ENCODE peak calls at places on chromosome 2, in four cellular contexts. One of them, this sample, is unnamed.

GRCh38 chr2:39160982-39161381 is 40.1 kb upstream of the SOS1 start:
- DNase-seq in right lobe of liver: no peak
- DNase-seq in right atrium auricular region: no peak
- DNase-seq in HFF-Myc: no peak
- DNase-seq in this sample: no peak

GRCh38 chr2:75100011-75100680 is 99.2 kb downstream of the TACR1 start:
- DNase-seq in right lobe of liver: no peak
- DNase-seq in right atrium auricular region: no peak
- DNase-seq in HFF-Myc: no peak
- DNase-seq in this sample: peak

GRCh38 chr2:29920631-29921559 is 491 bp downstream of the ALK start:
- DNase-seq in right lobe of liver: no peak
- DNase-seq in right atrium auricular region: no peak
- DNase-seq in HFF-Myc: no peak
- DNase-seq in this sample: no peak

GRCh38 chr2:234178309-234179030 is 128.0 kb downstream of the SPP2 start:
- DNase-seq in right lobe of liver: no peak
- DNase-seq in right atrium auricular region: no peak
- DNase-seq in HFF-Myc: no peak
- DNase-seq in this sample: peak

GRCh38 chr2:109545828-109546713 is 67.7 kb downstream of the SEPTIN10 start:
- DNase-seq in right lobe of liver: peak
- DNase-seq in right atrium auricular region: peak
- DNase-seq in HFF-Myc: peak
- DNase-seq in this sample: peak

GRCh38 chr2:41720702-41721344 is 327.0 kb upstream of the PKDCC start:
- DNase-seq in right lobe of liver: no peak
- DNase-seq in right atrium auricular region: no peak
- DNase-seq in HFF-Myc: no peak
- DNase-seq in this sample: peak

GRCh38 chr2:64018715-64019082 is 529 bp downstream of the VPS54 start:
- DNase-seq in right lobe of liver: peak
- DNase-seq in right atrium auricular region: no peak
- DNase-seq in HFF-Myc: no peak
- DNase-seq in this sample: peak

GRCh38 chr2:8479298-8479697 is 202.6 kb upstream of the ID2 start:
- DNase-seq in right lobe of liver: peak
- DNase-seq in right atrium auricular region: no peak
- DNase-seq in HFF-Myc: no peak
- DNase-seq in this sample: peak

GRCh38 chr2:190882831-190883582 is 2.4 kb downstream of the GLS start:
- DNase-seq in right lobe of liver: no peak
- DNase-seq in right atrium auricular region: no peak
- DNase-seq in HFF-Myc: no peak
- DNase-seq in this sample: no peak

GRCh38 chr2:176126929-176127768 is 2.4 kb upstream of the HOXD8 start:
- DNase-seq in right lobe of liver: peak
- DNase-seq in right atrium auricular region: peak
- DNase-seq in HFF-Myc: peak
- DNase-seq in this sample: peak

GRCh38 chr2:28821295-28821958 is 10.8 kb downstream of the SPDYA start:
- DNase-seq in right lobe of liver: peak
- DNase-seq in right atrium auricular region: no peak
- DNase-seq in HFF-Myc: peak
- DNase-seq in this sample: peak

GRCh38 chr2:41414486-41415230 is 633.2 kb upstream of the PKDCC start:
- DNase-seq in right lobe of liver: no peak
- DNase-seq in right atrium auricular region: no peak
- DNase-seq in HFF-Myc: peak
- DNase-seq in this sample: peak

GRCh38 chr2:69692424-69692823 is 48.9 kb upstream of the AAK1 start:
- DNase-seq in right lobe of liver: no peak
- DNase-seq in right atrium auricular region: no peak
- DNase-seq in HFF-Myc: no peak
- DNase-seq in this sample: peak

GRCh38 chr2:235345745-235346144 is 148.1 kb upstream of the AGAP1 start:
- DNase-seq in right lobe of liver: no peak
- DNase-seq in right atrium auricular region: no peak
- DNase-seq in HFF-Myc: no peak
- DNase-seq in this sample: no peak

GRCh38 chr2:121360566-121361300 is 75.7 kb upstream of the TFCP2L1 start:
- DNase-seq in right lobe of liver: no peak
- DNase-seq in right atrium auricular region: no peak
- DNase-seq in HFF-Myc: peak
- DNase-seq in this sample: peak

GRCh38 chr2:85712849-85713612 is 18.9 kb downstream of the GNLY start:
- DNase-seq in right lobe of liver: peak
- DNase-seq in right atrium auricular region: peak
- DNase-seq in HFF-Myc: no peak
- DNase-seq in this sample: peak

GRCh38 chr2:160141944-160142343 is 58.1 kb downstream of the ITGB6 start:
- DNase-seq in right lobe of liver: no peak
- DNase-seq in right atrium auricular region: no peak
- DNase-seq in HFF-Myc: no peak
- DNase-seq in this sample: peak

GRCh38 chr2:189347540-189347939 is 93.7 kb upstream of the WDR75 start:
- DNase-seq in right lobe of liver: peak
- DNase-seq in right atrium auricular region: peak
- DNase-seq in HFF-Myc: peak
- DNase-seq in this sample: peak

GRCh38 chr2:201452856-201453643 is 1.5 kb downstream of the STRADB start:
- DNase-seq in right lobe of liver: no peak
- DNase-seq in right atrium auricular region: no peak
- DNase-seq in HFF-Myc: no peak
- DNase-seq in this sample: no peak

GRCh38 chr2:201452058-201452736 is 657 bp downstream of the STRADB start:
- DNase-seq in right lobe of liver: no peak
- DNase-seq in right atrium auricular region: no peak
- DNase-seq in HFF-Myc: no peak
- DNase-seq in this sample: no peak

GRCh38 chr2:201450910-201451329 is 338 bp downstream of the TRAK2 start:
- DNase-seq in right lobe of liver: no peak
- DNase-seq in right atrium auricular region: no peak
- DNase-seq in HFF-Myc: no peak
- DNase-seq in this sample: peak

GRCh38 chr2:201448701-201449100 is 2.6 kb downstream of the TRAK2 start:
- DNase-seq in right lobe of liver: no peak
- DNase-seq in right atrium auricular region: no peak
- DNase-seq in HFF-Myc: no peak
- DNase-seq in this sample: no peak

DNA sequence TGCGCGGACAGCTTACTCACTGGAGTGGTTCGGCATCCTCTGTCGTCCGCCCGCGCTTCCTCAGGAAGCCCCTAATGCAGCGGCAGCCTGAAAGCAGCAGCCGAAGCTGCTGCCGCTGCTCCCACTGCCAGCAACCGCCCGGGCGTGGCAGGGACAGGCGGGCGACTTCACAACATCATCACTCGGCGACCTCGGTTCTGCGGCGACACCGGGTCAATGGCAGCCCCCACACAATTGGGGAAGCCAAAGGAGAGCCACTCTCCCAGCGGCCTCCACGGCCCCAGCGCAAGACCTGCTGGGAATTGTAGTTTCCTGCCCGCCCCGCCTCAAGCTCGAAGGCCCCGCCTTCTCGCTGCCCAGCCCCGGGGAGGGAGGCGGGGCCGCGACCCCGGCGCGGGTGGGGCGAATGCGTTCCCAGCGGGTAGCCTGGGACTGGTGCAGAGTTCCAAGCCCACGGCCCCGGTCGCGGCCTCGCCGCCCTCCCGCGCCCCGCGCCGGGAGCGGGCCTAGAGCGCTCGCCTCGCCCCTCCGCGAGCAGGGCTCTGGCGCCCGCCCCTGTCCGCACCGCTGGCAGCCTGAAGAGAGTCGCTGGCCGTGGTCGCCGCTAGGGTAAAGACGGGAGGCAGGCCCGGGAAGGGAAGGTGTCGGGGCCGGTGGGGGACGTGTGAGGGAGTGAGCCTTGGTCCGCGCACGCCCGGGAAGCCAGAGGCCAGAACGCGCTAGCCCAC is at the start of the genes STRADB and TRAK2:
- DNase-seq in right lobe of liver: peak
- DNase-seq in right atrium auricular region: peak
- DNase-seq in HFF-Myc: peak
- DNase-seq in this sample: peak
- TF ChIP-seq CTCF in right lobe of liver: peak
- TF ChIP-seq CTCF in right atrium auricular region: no peak
- TF ChIP-seq CTCF in HFF-Myc: no peak
- TF ChIP-seq CTCF in this sample: peak

DNA sequence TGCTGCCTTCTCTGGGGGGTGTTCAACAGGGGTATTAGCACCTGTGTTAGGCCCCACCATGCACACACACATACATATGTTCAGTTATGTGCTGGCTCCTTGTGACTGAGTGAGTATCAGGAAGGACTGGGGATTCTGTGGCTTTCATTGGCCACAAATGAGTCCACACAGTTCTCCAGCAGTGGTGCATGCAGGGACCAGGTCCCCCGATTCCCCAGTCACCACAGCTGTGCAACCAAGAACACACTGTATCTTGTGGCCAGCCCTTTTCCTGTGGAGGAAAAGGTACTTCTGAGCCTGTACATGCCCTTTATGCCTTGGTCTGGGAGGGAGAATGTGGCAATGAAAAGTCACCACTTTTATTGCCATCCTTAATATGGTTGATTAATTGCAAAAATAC is 74.9 kb upstream of the KLF7 start:
- DNase-seq in right lobe of liver: no peak
- DNase-seq in right atrium auricular region: no peak
- DNase-seq in HFF-Myc: no peak
- DNase-seq in this sample: no peak
- H3K4me3 ChIP-seq in right lobe of liver: no peak
- H3K4me3 ChIP-seq in right atrium auricular region: no peak
- H3K4me3 ChIP-seq in HFF-Myc: no peak
- H3K4me3 ChIP-seq in this sample: no peak

GRCh38 chr2:118763797-118764196 is 83.7 kb downstream of the EN1 start:
- DNase-seq in right lobe of liver: no peak
- DNase-seq in right atrium auricular region: no peak
- DNase-seq in HFF-Myc: no peak
- DNase-seq in this sample: peak
- TF ChIP-seq CTCF in right lobe of liver: peak
- TF ChIP-seq CTCF in right atrium auricular region: no peak
- TF ChIP-seq CTCF in HFF-Myc: no peak
- TF ChIP-seq CTCF in this sample: peak

GRCh38 chr2:15940661-15941482 is 522 bp downstream of the MYCN start:
- DNase-seq in right lobe of liver: no peak
- DNase-seq in right atrium auricular region: no peak
- DNase-seq in HFF-Myc: no peak
- DNase-seq in this sample: no peak

GRCh38 chr2:15943378-15943851 is 3.1 kb downstream of the MYCN start:
- DNase-seq in right lobe of liver: no peak
- DNase-seq in right atrium auricular region: no peak
- DNase-seq in HFF-Myc: no peak
- DNase-seq in this sample: no peak

GRCh38 chr2:15941483-15941853 is 1.1 kb downstream of the MYCN start:
- DNase-seq in right lobe of liver: no peak
- DNase-seq in right atrium auricular region: no peak
- DNase-seq in HFF-Myc: no peak
- DNase-seq in this sample: no peak

GRCh38 chr2:15942711-15943345 is 2.5 kb downstream of the MYCN start:
- DNase-seq in right lobe of liver: no peak
- DNase-seq in right atrium auricular region: no peak
- DNase-seq in HFF-Myc: no peak
- DNase-seq in this sample: no peak

GRCh38 chr2:15941970-15942710 is 1.8 kb downstream of the MYCN start:
- DNase-seq in right lobe of liver: no peak
- DNase-seq in right atrium auricular region: no peak
- DNase-seq in HFF-Myc: no peak
- DNase-seq in this sample: no peak
- H3K4me3 ChIP-seq in right lobe of liver: peak
- H3K4me3 ChIP-seq in right atrium auricular region: peak
- H3K4me3 ChIP-seq in HFF-Myc: no peak
- H3K4me3 ChIP-seq in this sample: no peak

GRCh38 chr2:192194866-192195547 is at the start of gene TMEFF2:
- DNase-seq in right lobe of liver: peak
- DNase-seq in right atrium auricular region: peak
- DNase-seq in HFF-Myc: no peak
- DNase-seq in this sample: peak
- TF ChIP-seq CTCF in right lobe of liver: no peak
- TF ChIP-seq CTCF in right atrium auricular region: no peak
- TF ChIP-seq CTCF in HFF-Myc: peak
- TF ChIP-seq CTCF in this sample: peak

GRCh38 chr2:238286095-238286494 is 2.3 kb downstream of the PER2 start:
- DNase-seq in right lobe of liver: no peak
- DNase-seq in right atrium auricular region: no peak
- DNase-seq in HFF-Myc: no peak
- DNase-seq in this sample: no peak
- H3K4me3 ChIP-seq in right lobe of liver: no peak
- H3K4me3 ChIP-seq in right atrium auricular region: no peak
- H3K4me3 ChIP-seq in HFF-Myc: peak
- H3K4me3 ChIP-seq in this sample: no peak

DNA sequence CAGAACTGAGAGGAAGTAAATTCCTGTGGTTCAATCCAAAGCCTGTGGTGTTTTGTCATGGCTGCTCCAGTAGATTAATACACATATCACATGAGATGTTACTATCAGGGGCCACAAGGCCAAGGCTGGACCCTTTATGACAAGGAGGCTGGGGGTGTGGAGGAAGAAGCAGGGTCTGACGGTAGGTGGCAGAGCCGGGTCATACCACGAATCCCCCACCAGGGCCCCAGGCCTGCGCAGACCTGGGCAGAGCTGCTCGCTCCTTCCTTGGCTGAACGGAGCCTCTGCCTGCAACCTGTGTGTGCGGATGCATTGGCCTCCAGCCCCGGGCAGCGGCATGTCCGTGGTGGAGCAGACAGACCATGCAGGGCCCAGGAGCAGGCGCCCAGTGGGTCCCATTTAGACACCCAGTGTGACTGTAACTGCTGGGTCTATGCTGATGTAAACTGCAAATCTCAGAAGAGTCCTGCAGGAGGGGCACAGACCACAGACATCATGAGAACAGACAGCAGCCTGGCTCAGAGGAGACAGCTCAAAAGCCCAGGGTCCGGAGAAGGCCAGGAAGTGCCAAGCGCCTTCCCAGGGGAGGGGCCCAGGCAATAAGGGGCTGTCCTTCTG is 155.2 kb downstream of the PXDN start:
- DNase-seq in right lobe of liver: no peak
- DNase-seq in right atrium auricular region: no peak
- DNase-seq in HFF-Myc: no peak
- DNase-seq in this sample: no peak
- TF ChIP-seq CTCF in right lobe of liver: no peak
- TF ChIP-seq CTCF in right atrium auricular region: no peak
- TF ChIP-seq CTCF in HFF-Myc: no peak
- TF ChIP-seq CTCF in this sample: no peak

DNA sequence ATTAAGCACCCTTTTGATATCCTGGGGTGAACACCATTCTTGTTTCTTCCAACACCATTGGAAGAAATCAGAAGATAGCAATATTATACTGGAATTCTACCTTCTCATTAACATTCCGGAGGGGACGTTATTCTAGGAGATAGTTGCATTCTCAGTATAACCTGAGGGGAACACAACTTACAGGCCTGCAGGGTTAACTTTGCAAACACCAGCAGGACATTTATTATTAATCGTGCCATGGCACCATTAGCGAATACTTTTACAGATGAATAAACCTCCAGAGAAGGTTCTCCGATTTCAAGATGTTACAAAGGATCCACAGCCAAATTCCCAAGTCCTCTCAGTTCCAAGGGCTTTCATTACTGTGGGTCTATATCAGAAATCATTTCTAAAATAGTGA is 109.0 kb downstream of the DHRS9 start:
- DNase-seq in right lobe of liver: no peak
- DNase-seq in right atrium auricular region: no peak
- DNase-seq in HFF-Myc: no peak
- DNase-seq in this sample: no peak
- H3K4me3 ChIP-seq in right lobe of liver: no peak
- H3K4me3 ChIP-seq in right atrium auricular region: no peak
- H3K4me3 ChIP-seq in HFF-Myc: no peak
- H3K4me3 ChIP-seq in this sample: no peak

This sample was measured in fibroblast of pulmonary artery.